ENCODE peak calls at places on chromosomes 12 and 14, in nine cellular contexts. D, M, U, Q, K, N, G, Y and Z are unnamed samples. For H3K36me3, the result is how much of the 10 kb centered on the place peaks cover.

GRCh38 chr14:23640524-23641141 is 4.5 kb downstream of the DHRS2 start:
- DNase-seq in Y (peak), N (no peak), M (peak), K (no peak), Q (peak), G (peak), U (peak), D (peak), Z (no peak)

GRCh38 chr12:113071427-113072112 is 15.0 kb downstream of the DTX1 start:
- DNase-seq in Y (no peak), G (no peak), D (no peak), Q (no peak), N (no peak), K (no peak), U (peak), M (no peak), Z (no peak)

GRCh38 chr12:95205016-95205415 is 12.3 kb downstream of the FGD6 start:
- DNase-seq in Y (no peak), M (peak), U (no peak), D (no peak), K (no peak), N (no peak), G (no peak), Q (no peak), Z (no peak)

GRCh38 chr12:50187084-50187900 is 20.1 kb upstream of the CERS5 start:
- DNase-seq in Q (no peak), M (peak), Y (no peak), G (peak), K (no peak), D (no peak), N (no peak), U (no peak), Z (no peak)

GRCh38 chr12:48947727-48948126 is 9.6 kb downstream of the ARF3 start:
- DNase-seq in Q (no peak), K (no peak), U (no peak), G (no peak), Y (no peak), N (no peak), D (no peak), M (no peak), Z (no peak)

GRCh38 chr12:45336331-45336730 is 120.4 kb downstream of the ANO6 start:
- DNase-seq in G (peak), Q (no peak), N (no peak), U (no peak), Y (no peak), M (peak), K (no peak), D (no peak), Z (no peak)

GRCh38 chr14:59265808-59266207 is 77.3 kb downstream of the DAAM1 start:
- DNase-seq in N (no peak), D (no peak), U (no peak), G (no peak), K (no peak), Q (no peak), Y (no peak), M (peak), Z (no peak)

GRCh38 chr14:76720382-76720813 is 40.9 kb upstream of the VASH1 start:
- DNase-seq in M (no peak), G (peak), N (peak), K (no peak), Q (peak), Y (no peak), D (peak), U (peak), Z (no peak)

GRCh38 chr14:100375273-100375962 is 52.3 kb downstream of the SLC25A47 start:
- DNase-seq in G (peak), Q (peak), D (no peak), U (peak), M (peak), N (peak), K (peak), Y (peak), Z (peak)

GRCh38 chr14:72965249-72965648 is 39.0 kb downstream of the DCAF4 start:
- DNase-seq in D (no peak), U (no peak), N (no peak), G (peak), Q (no peak), Y (no peak), K (no peak), M (peak), Z (no peak)

GRCh38 chr12:77062396-77062795 is 3.0 kb downstream of the E2F7 start:
- DNase-seq in U (no peak), G (no peak), Q (no peak), N (no peak), K (no peak), M (no peak), D (no peak), Y (no peak), Z (no peak)

GRCh38 chr12:1592444-1593231 is 1.7 kb downstream of the FBXL14 start:
- DNase-seq in G (peak), M (peak), K (no peak), U (no peak), N (peak), D (peak), Q (peak), Y (no peak), Z (peak)

GRCh38 chr14:105151838-105152793 is 16.5 kb downstream of the JAG2 start:
- DNase-seq in Y (no peak), M (no peak), D (peak), K (no peak), G (no peak), N (no peak), Q (no peak), U (no peak), Z (peak)

GRCh38 chr12:20350495-20350894 is 17.8 kb upstream of the PDE3A start:
- DNase-seq in Y (no peak), U (no peak), D (no peak), K (no peak), G (peak), N (no peak), M (peak), Q (no peak), Z (no peak)

GRCh38 chr12:180445-180844 is 33.5 kb downstream of the SLC6A12 start:
- DNase-seq in Q (no peak), G (peak), K (no peak), N (peak), M (no peak), Y (peak), D (no peak), U (no peak), Z (no peak)

GRCh38 chr12:25681580-25681979 is 128.5 kb upstream of the LMNTD1 start:
- DNase-seq in D (no peak), K (no peak), M (peak), Y (no peak), Q (no peak), N (no peak), U (no peak), G (peak), Z (no peak)

GRCh38 chr12:53324113-53324778 is 2.8 kb upstream of the AAAS start:
- DNase-seq in M (no peak), G (no peak), D (peak), Y (no peak), N (peak), K (no peak), Q (no peak), U (peak), Z (no peak)

GRCh38 chr14:36019126-36019525 is 157.4 kb downstream of the PTCSC3 start:
- DNase-seq in N (no peak), G (no peak), Y (no peak), Q (no peak), U (no peak), K (no peak), D (no peak), M (no peak), Z (no peak)

GRCh38 chr12:12890815-12891645 is at the start of gene GPRC5A:
- DNase-seq in Y (peak), D (peak), N (peak), M (peak), Q (peak), U (peak), K (no peak), G (peak), Z (peak)

GRCh38 chr12:22514875-22515274 is 29.5 kb downstream of the C2CD5 start:
- DNase-seq in N (no peak), G (no peak), Y (no peak), M (no peak), U (no peak), D (no peak), K (no peak), Q (no peak), Z (no peak)

GRCh38 chr12:93314177-93314497 is 63.6 kb upstream of the NUDT4 start:
- DNase-seq in U (no peak), Y (no peak), D (no peak), M (no peak), N (no peak), K (no peak), Q (no peak), G (no peak), Z (no peak)

GRCh38 chr12:32605326-32606095 is 73.6 kb upstream of the DNM1L start:
- DNase-seq in K (no peak), N (no peak), G (no peak), D (no peak), Y (no peak), Q (no peak), U (no peak), M (no peak), Z (no peak)

GRCh38 chr12:77031745-77032144 is 33.6 kb downstream of the E2F7 start:
- DNase-seq in U (no peak), G (peak), D (no peak), Q (no peak), Y (no peak), K (no peak), N (no peak), M (peak), Z (no peak)

GRCh38 chr12:10716277-10716676 is 6.8 kb downstream of the YBX3 start:
- DNase-seq in Q (no peak), U (no peak), Y (no peak), N (no peak), K (no peak), M (peak), G (no peak), D (no peak), Z (no peak)

GRCh38 chr12:117854339-117855012 is 114.3 kb downstream of the KSR2 start:
- DNase-seq in U (no peak), G (peak), K (peak), M (peak), Y (no peak), D (peak), N (peak), Q (no peak), Z (no peak)

GRCh38 chr12:20588057-20588456 is 107.1 kb upstream of the SLCO1C1 start:
- DNase-seq in U (no peak), N (no peak), D (peak), K (no peak), M (no peak), Q (peak), Y (no peak), G (no peak), Z (no peak)

GRCh38 chr14:58871972-58872530 is 234.3 kb downstream of the DACT1 start:
- DNase-seq in M (peak), Q (no peak), Y (no peak), K (no peak), U (no peak), G (peak), N (no peak), D (no peak), Z (no peak)

GRCh38 chr12:6685814-6686213 is 3.4 kb downstream of the ZNF384 start:
- DNase-seq in Y (no peak), K (no peak), M (no peak), N (no peak), D (no peak), Q (no peak), G (no peak), U (no peak), Z (no peak)

GRCh38 chr14:61322799-61323290 is 1.5 kb downstream of the PRKCH start:
- DNase-seq in Y (no peak), N (no peak), G (peak), K (no peak), Q (no peak), D (peak), U (no peak), M (peak), Z (peak)

GRCh38 chr12:23108957-23109356 is 484.0 kb downstream of the ETNK1 start:
- DNase-seq in Y (no peak), M (no peak), Q (no peak), G (no peak), N (no peak), K (no peak), U (no peak), D (no peak), Z (no peak)

GRCh38 chr12:25197608-25198007 is 2.6 kb downstream of the ETFRF1 start:
- DNase-seq in U (no peak), M (no peak), G (no peak), N (no peak), D (no peak), K (no peak), Q (no peak), Y (no peak), Z (no peak)

GRCh38 chr14:68112456-68112855 is 292.9 kb downstream of the RAD51B start:
- DNase-seq in Q (no peak), M (no peak), K (no peak), G (no peak), D (no peak), Y (no peak), N (no peak), U (no peak), Z (no peak)

GRCh38 chr12:112841240-112841639 is 49.7 kb downstream of the RPH3A start:
- DNase-seq in Q (no peak), D (no peak), G (no peak), K (no peak), N (no peak), Y (no peak), U (no peak), M (no peak), Z (no peak)

GRCh38 chr14:100755649-100756048 is 29.0 kb downstream of the DLK1 start:
- DNase-seq in M (peak), K (no peak), Q (no peak), N (peak), G (peak), Y (no peak), D (no peak), U (no peak), Z (no peak)

GRCh38 chr14:24398943-24399801 is at the start of gene NYNRIN:
- DNase-seq in M (peak), U (peak), G (peak), Y (no peak), D (peak), K (no peak), Q (peak), N (peak), Z (no peak)

GRCh38 chr12:122886851-122887816 is 8.8 kb downstream of the VPS37B start:
- DNase-seq in U (peak), Y (no peak), N (peak), Q (no peak), K (no peak), D (no peak), G (peak), M (peak), Z (peak)

GRCh38 chr14:100832311-100832960 is 6.5 kb downstream of the MEG3 start:
- DNase-seq in D (no peak), M (no peak), U (no peak), K (no peak), N (no peak), Y (no peak), G (no peak), Q (no peak), Z (no peak)

GRCh38 chr12:52600475-52600874 is 788 bp downstream of the KRT72 start:
- DNase-seq in Y (no peak), D (no peak), K (no peak), G (no peak), U (no peak), Q (no peak), M (no peak), N (no peak), Z (no peak)

GRCh38 chr12:123077298-123078113 is 73.4 kb downstream of the PITPNM2 start:
- DNase-seq in K (no peak), U (no peak), Q (no peak), M (no peak), G (no peak), N (no peak), Y (no peak), D (no peak), Z (no peak)

GRCh38 chr14:81275305-81275950 is 54.7 kb upstream of the GTF2A1 start:
- DNase-seq in Q (no peak), D (no peak), N (no peak), K (no peak), G (no peak), Y (no peak), U (no peak), M (no peak), Z (no peak)
- H3K4me3 ChIP-seq in Q (no peak), D (no peak), N (no peak), K (no peak), G (no peak), Y (no peak), U (no peak), M (no peak), Z (no peak)

GRCh38 chr14:69620981-69621380 is 9.6 kb downstream of the SUSD6 start:
- DNase-seq in U (no peak), M (no peak), N (no peak), G (no peak), K (no peak), Q (no peak), D (no peak), Y (no peak), Z (no peak)
- H3K36me3 ChIP-seq in U (under half), M (under half), N (under half), G (under half), K (under half), Q (under half), D (under half), Y (under half), Z (under half)

DNA sequence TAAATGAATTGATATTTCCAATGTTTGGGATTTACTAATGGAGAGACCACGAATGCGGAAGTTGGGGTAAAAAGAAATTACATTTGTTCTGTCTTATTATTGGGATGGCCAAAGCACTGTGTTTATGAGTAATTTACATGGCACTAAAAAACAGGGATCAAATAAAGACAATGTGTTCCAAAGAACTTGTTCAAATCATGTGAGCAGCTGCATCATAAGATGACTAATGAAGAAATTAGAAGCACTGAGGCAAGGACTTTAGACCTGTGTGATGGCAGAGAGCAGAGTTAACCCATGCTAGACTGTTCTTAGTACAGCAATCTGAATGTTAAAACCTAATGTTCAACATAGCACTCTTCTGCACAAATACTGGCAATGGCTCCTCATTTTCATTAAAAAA is 34.3 kb upstream of the DCN start:
- DNase-seq in G (peak), M (peak), K (no peak), U (no peak), Y (no peak), D (no peak), N (no peak), Q (no peak), Z (no peak)
- H3K27ac ChIP-seq in G (no peak), M (peak), K (no peak), U (no peak), Y (peak), D (no peak), N (no peak), Q (no peak), Z (no peak)

DNA sequence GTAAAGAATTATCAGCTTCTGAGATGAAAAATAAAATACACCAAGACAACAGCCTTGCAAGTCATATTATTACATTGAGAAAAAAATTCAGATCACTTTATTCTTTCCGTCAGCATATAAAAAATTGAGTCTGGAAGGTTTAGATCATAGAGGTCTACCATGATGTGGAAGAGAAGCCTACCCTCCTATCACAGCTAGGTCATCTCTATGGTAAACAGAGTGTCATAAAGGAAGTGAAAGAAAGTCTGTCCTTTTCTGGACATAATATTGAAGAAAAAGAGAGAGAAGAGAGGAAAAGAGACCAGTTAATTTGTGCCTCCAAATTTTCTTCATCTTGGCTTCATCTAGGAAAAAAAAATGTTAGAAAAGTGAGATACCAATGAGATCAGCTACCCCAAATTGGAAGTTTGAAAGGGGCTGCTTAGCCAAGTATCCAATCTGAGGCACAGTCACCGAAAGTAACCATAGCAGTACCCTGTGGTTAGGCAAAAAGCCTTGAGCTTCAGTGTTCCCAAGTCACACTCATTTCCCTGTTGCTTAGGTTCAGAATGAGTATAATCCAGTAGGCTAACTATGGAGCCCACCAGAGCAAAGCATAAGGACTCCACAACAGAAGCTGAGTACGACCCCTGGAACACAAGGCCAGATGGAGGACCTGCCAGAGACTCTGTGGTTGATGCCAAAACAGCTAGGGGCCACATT is 38.1 kb downstream of the DUSP6 start:
- DNase-seq in Y (no peak), Q (no peak), K (no peak), U (no peak), N (no peak), M (no peak), D (no peak), G (no peak), Z (no peak)
- H3K4me3 ChIP-seq in Y (no peak), Q (no peak), K (no peak), U (no peak), N (no peak), M (no peak), D (no peak), G (no peak), Z (no peak)

GRCh38 chr12:3747543-3747942 is 5.4 kb downstream of the CRACR2A start:
- DNase-seq in N (no peak), M (no peak), Y (no peak), U (no peak), D (no peak), G (no peak), K (no peak), Q (no peak), Z (no peak)
- H3K36me3 ChIP-seq in N (under half), M (under half), Y (under half), U (under half), D (under half), G (under half), K (under half), Q (under half), Z (under half)

GRCh38 chr12:89385965-89386537 is 33.8 kb upstream of the DUSP6 start:
- DNase-seq in Q (no peak), G (no peak), D (no peak), U (no peak), Y (no peak), K (no peak), N (no peak), M (no peak), Z (no peak)

GRCh38 chr12:89384750-89385273 is 32.5 kb upstream of the DUSP6 start:
- DNase-seq in Q (no peak), G (no peak), M (no peak), Y (no peak), N (no peak), K (no peak), D (no peak), U (no peak), Z (no peak)

GRCh38 chr12:89382366-89382765 is 30.1 kb upstream of the DUSP6 start:
- DNase-seq in G (no peak), N (no peak), M (no peak), U (no peak), Q (no peak), Y (no peak), D (no peak), K (no peak), Z (no peak)

GRCh38 chr12:89383235-89384049 is 31.1 kb upstream of the DUSP6 start:
- DNase-seq in D (no peak), Q (no peak), N (no peak), U (no peak), G (peak), Y (no peak), M (peak), K (no peak), Z (no peak)

DNA sequence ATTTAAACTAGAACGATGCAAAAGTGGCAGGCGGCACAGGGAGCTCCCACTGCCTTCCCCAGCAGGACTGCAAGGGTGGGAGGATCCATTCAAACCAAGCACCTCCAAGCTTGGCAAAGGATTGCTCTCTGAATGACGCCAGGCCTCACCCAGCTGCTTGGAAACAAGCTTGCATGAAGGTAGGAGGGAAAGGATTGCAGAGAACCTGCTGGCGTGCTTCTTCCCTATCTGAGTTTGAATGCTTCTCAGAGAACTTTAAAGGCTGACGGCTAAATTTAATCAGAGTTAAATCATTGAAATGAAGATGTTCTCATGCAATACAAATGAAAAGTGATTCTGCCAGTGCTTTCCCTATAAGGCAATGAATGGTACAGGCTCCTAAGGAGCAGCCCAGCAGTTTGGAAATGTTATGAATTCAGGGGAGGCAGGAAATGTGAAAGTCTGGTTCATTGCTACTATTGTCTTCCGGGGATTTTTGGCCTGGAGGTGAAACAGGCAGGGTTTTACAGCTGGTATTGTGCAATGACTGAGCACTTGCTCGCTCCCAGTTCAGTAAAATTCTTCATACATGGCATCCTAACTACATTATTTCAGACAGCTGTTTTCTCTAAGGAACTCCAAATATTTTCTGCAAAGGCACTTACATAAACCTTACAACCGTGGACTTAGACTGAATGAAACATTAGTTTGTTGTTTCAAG is 31.9 kb upstream of the DUSP6 start:
- DNase-seq in G (peak), M (peak), Q (no peak), K (peak), Y (no peak), U (peak), D (peak), N (no peak), Z (no peak)
- H3K27ac ChIP-seq in G (peak), M (peak), Q (peak), K (no peak), Y (peak), U (peak), D (peak), N (no peak), Z (peak)